ENCODE peak calls at places on chromosome 15, in six cellular contexts. Z, D, M, L, E and Y are unnamed samples.
A peak's percentile ranks its signal among the peaks of the same experiment; 100 is the strongest.

GRCh38 chr15:90083954-90084607 is 18.2 kb downstream of the IDH2 start:
- DNase-seq in Z (no peak), D (no peak), M (no peak), L (no peak), E (no peak), Y (no peak)

GRCh38 chr15:69535101-69535638 is 82.6 kb downstream of the RPLP1 start:
- DNase-seq in Z (no peak), D (no peak), M (peak; percentile 79), L (no peak), E (no peak), Y (no peak)

GRCh38 chr15:48547305-48547704 is 98.2 kb downstream of the FBN1 start:
- DNase-seq in Z (no peak), D (no peak), M (no peak), L (no peak), E (no peak), Y (no peak)

GRCh38 chr15:75024102-75024636 is 779 bp downstream of the PPCDC start:
- DNase-seq in Z (no peak), D (no peak), M (peak; percentile 41), L (no peak), E (peak; percentile 29), Y (peak; percentile 12)

GRCh38 chr15:63521405-63522142 is 17.2 kb downstream of the USP3 start:
- DNase-seq in Z (no peak), D (no peak), M (peak; percentile 48), L (no peak), E (peak; percentile 15), Y (no peak)

GRCh38 chr15:58103482-58103881 is 34.7 kb upstream of the AQP9 start:
- DNase-seq in Z (no peak), D (no peak), M (no peak), L (no peak), E (no peak), Y (no peak)

GRCh38 chr15:53549697-53550315 is 209.7 kb downstream of the WDR72 start:
- DNase-seq in Z (no peak), D (no peak), M (no peak), L (peak; percentile 42), E (no peak), Y (no peak)

GRCh38 chr15:75928680-75929608 is 25.3 kb downstream of the FBXO22 start:
- DNase-seq in Z (no peak), D (no peak), M (no peak), L (no peak), E (no peak), Y (no peak)

GRCh38 chr15:73357999-73358665 is 10.6 kb downstream of the HCN4 start:
- DNase-seq in Z (no peak), D (no peak), M (no peak), L (no peak), E (no peak), Y (peak; percentile 74)

GRCh38 chr15:37253877-37254276 is 153.5 kb upstream of the MEIS2 start:
- DNase-seq in Z (no peak), D (no peak), M (no peak), L (no peak), E (no peak), Y (no peak)

GRCh38 chr15:92992712-92993111 is 92.6 kb downstream of the CHD2 start:
- DNase-seq in Z (no peak), D (no peak), M (no peak), L (no peak), E (no peak), Y (no peak)

GRCh38 chr15:25171856-25172687 is 217.3 kb downstream of the SNRPN start:
- DNase-seq in Z (no peak), D (no peak), M (no peak), L (no peak), E (no peak), Y (no peak)

GRCh38 chr15:57218826-57219576 is 157.3 kb upstream of the CGNL1 start:
- DNase-seq in Z (no peak), D (no peak), M (peak; percentile 31), L (peak; percentile 90), E (no peak), Y (peak; percentile 99)

GRCh38 chr15:37837276-37837675 is 97.2 kb upstream of the TMCO5A start:
- DNase-seq in Z (no peak), D (no peak), M (peak; percentile 7), L (no peak), E (no peak), Y (no peak)

GRCh38 chr15:87604857-87605446 is 651.6 kb downstream of the NTRK3 start:
- DNase-seq in Z (peak; percentile 2), D (no peak), M (peak; percentile 17), L (no peak), E (no peak), Y (no peak)

GRCh38 chr15:90902996-90903732 is at the start of gene MAN2A2:
- DNase-seq in Z (peak; percentile 50), D (peak; percentile 62), M (peak; percentile 64), L (peak; percentile 37), E (peak; percentile 6), Y (peak; percentile 52)

GRCh38 chr15:92683511-92683834 is 27.9 kb upstream of the FAM174B start:
- DNase-seq in Z (peak; percentile 38), D (no peak), M (no peak), L (no peak), E (no peak), Y (no peak)

GRCh38 chr15:67107014-67107812 is 41.8 kb downstream of the SMAD3 start:
- DNase-seq in Z (no peak), D (no peak), M (peak; percentile 94), L (no peak), E (no peak), Y (no peak)

GRCh38 chr15:83318861-83319415 is 34.5 kb upstream of the BNC1 start:
- DNase-seq in Z (no peak), D (no peak), M (no peak), L (no peak), E (no peak), Y (no peak)

GRCh38 chr15:84813435-84813834 is 3.7 kb upstream of the ALPK3 start:
- DNase-seq in Z (no peak), D (no peak), M (no peak), L (no peak), E (no peak), Y (no peak)

GRCh38 chr15:83514584-83514983 is 67.4 kb downstream of the SH3GL3 start:
- DNase-seq in Z (no peak), D (no peak), M (no peak), L (no peak), E (no peak), Y (no peak)

GRCh38 chr15:52362497-52362896 is 66.9 kb upstream of the MYO5C start:
- DNase-seq in Z (no peak), D (no peak), M (peak; percentile 82), L (no peak), E (no peak), Y (no peak)

GRCh38 chr15:79769081-79769481 is 127.7 kb downstream of the MTHFS start:
- DNase-seq in Z (no peak), D (no peak), M (peak; percentile 38), L (no peak), E (no peak), Y (no peak)

GRCh38 chr15:82647835-82648256 is 683 bp upstream of the CPEB1 start:
- DNase-seq in Z (no peak), D (peak; percentile 32), M (no peak), L (no peak), E (no peak), Y (no peak)

GRCh38 chr15:36601497-36601932 is 22.1 kb downstream of the CDIN1 start:
- DNase-seq in Z (no peak), D (no peak), M (peak; percentile 69), L (no peak), E (no peak), Y (no peak)

GRCh38 chr15:43251863-43252241 is 14.9 kb downstream of the TGM5 start:
- DNase-seq in Z (no peak), D (no peak), M (no peak), L (no peak), E (no peak), Y (no peak)

GRCh38 chr15:52233405-52233804 is 42.2 kb upstream of the GNB5 start:
- DNase-seq in Z (no peak), D (no peak), M (peak; percentile 29), L (no peak), E (no peak), Y (no peak)

GRCh38 chr15:96335429-96335807 is 4.9 kb downstream of the NR2F2 start:
- DNase-seq in Z (no peak), D (no peak), M (no peak), L (no peak), E (no peak), Y (no peak)

GRCh38 chr15:58019503-58020376 is 45.8 kb downstream of the ALDH1A2 start:
- DNase-seq in Z (no peak), D (no peak), M (peak; percentile 6), L (no peak), E (no peak), Y (no peak)

GRCh38 chr15:70198441-70199123 is 100.9 kb upstream of the TLE3 start:
- DNase-seq in Z (no peak), D (no peak), M (no peak), L (no peak), E (no peak), Y (no peak)

GRCh38 chr15:40846846-40847224 is 3.0 kb downstream of the SPINT1 start:
- DNase-seq in Z (no peak), D (no peak), M (no peak), L (no peak), E (no peak), Y (no peak)

GRCh38 chr15:101807345-101807945 is 4.1 kb downstream of the OR4F6 start:
- DNase-seq in Z (no peak), D (no peak), M (peak; percentile 12), L (no peak), E (no peak), Y (no peak)

GRCh38 chr15:33194704-33195261 is at the start of gene FMN1:
- DNase-seq in Z (peak; percentile 90), D (peak; percentile 89), M (peak; percentile 98), L (peak; percentile 71), E (peak; percentile 65), Y (peak; percentile 61)

GRCh38 chr15:58293622-58294550 is 137.9 kb upstream of the LIPC start:
- DNase-seq in Z (no peak), D (no peak), M (no peak), L (peak; percentile 30), E (peak; percentile 86), Y (peak; percentile 85)

GRCh38 chr15:96716100-96716499 is 385.6 kb downstream of the NR2F2 start:
- DNase-seq in Z (no peak), D (no peak), M (no peak), L (no peak), E (no peak), Y (no peak)

GRCh38 chr15:28125673-28126651 is 26.8 kb upstream of the OCA2 start:
- DNase-seq in Z (peak; percentile 20), D (no peak), M (peak; percentile 55), L (peak; percentile 8), E (peak; percentile 1), Y (peak; percentile 3)